ENCODE peak calls at places on chromosomes 11 and 22, in four cellular contexts. I is cardiac fibroblast, X is thoracic aorta, O is H7. K is an unnamed sample.

GRCh38 chr22:41417622-41418390 is 28.8 kb downstream of the TOB2 start:
- DNase-seq in I (peak; percentile 19), X (peak; percentile 85), O (peak; percentile 28), K (no peak)

GRCh38 chr11:95341246-95341645 is 110.2 kb upstream of the SESN3 start:
- DNase-seq in I (no peak), X (no peak), O (no peak), K (peak; percentile 45)

GRCh38 chr22:32880061-32880460 is 78.6 kb downstream of the TIMP3 start:
- DNase-seq in I (peak; percentile 43), X (no peak), O (no peak), K (peak; percentile 39)

GRCh38 chr11:8839957-8840945 is 70.7 kb upstream of the AKIP1 start:
- DNase-seq in I (peak; percentile 49), X (no peak), O (peak; percentile 51), K (no peak)

GRCh38 chr11:77088236-77089003 is 14.2 kb upstream of the OMP start:
- DNase-seq in I (no peak), X (no peak), O (no peak), K (no peak)

GRCh38 chr22:44130076-44130711 is 50.5 kb upstream of the PARVG start:
- DNase-seq in I (no peak), X (no peak), O (no peak), K (no peak)

GRCh38 chr11:114813216-114813615 is 134.9 kb downstream of the NXPE2 start:
- DNase-seq in I (no peak), X (no peak), O (no peak), K (no peak)

GRCh38 chr11:27443746-27444465 is 28.7 kb downstream of the LGR4 start:
- DNase-seq in I (no peak), X (no peak), O (peak; percentile 34), K (no peak)

GRCh38 chr11:72078477-72078876 is 1.9 kb downstream of the NUMA1 start:
- DNase-seq in I (peak; percentile 45), X (no peak), O (no peak), K (no peak)

GRCh38 chr11:31702966-31703365 is 108.2 kb downstream of the PAX6 start:
- DNase-seq in I (peak; percentile 69), X (no peak), O (no peak), K (no peak)

GRCh38 chr11:2913776-2914474 is 15.3 kb downstream of the PHLDA2 start:
- DNase-seq in I (no peak), X (no peak), O (peak; percentile 75), K (no peak)

GRCh38 chr11:68260484-68260883 is 11.3 kb downstream of the C11orf24 start:
- DNase-seq in I (no peak), X (no peak), O (no peak), K (no peak)

GRCh38 chr22:46617250-46618103 is 2.7 kb upstream of the GRAMD4 start:
- DNase-seq in I (no peak), X (no peak), O (no peak), K (no peak)

GRCh38 chr11:120853435-120853834 is 170.5 kb upstream of the TBCEL start:
- DNase-seq in I (no peak), X (no peak), O (no peak), K (no peak)

GRCh38 chr22:24938741-24939341 is 7.7 kb downstream of the LHFPL7 start:
- DNase-seq in I (peak; percentile 66), X (no peak), O (peak; percentile 80), K (no peak)

GRCh38 chr22:43996981-43997265 is 27.2 kb upstream of the PARVB start:
- DNase-seq in I (no peak), X (no peak), O (peak; percentile 88), K (no peak)

GRCh38 chr22:26550498-26551033 is 38.3 kb upstream of the TFIP11 start:
- DNase-seq in I (peak; percentile 64), X (no peak), O (no peak), K (peak; percentile 83)

GRCh38 chr11:18203723-18204122 is 31.1 kb downstream of the MRGPRX4 start:
- DNase-seq in I (peak; percentile 35), X (no peak), O (peak; percentile 84), K (no peak)

GRCh38 chr22:34645375-34645774 is 420.6 kb upstream of the ISX start:
- DNase-seq in I (no peak), X (no peak), O (peak; percentile 22), K (no peak)

GRCh38 chr11:46235777-46236688 is 41.4 kb upstream of the CREB3L1 start:
- DNase-seq in I (peak; percentile 72), X (no peak), O (no peak), K (no peak)

GRCh38 chr11:77619576-77620198 is 17.9 kb downstream of the CLNS1A start:
- DNase-seq in I (peak; percentile 67), X (no peak), O (no peak), K (no peak)

GRCh38 chr11:116267146-116267545 is 505.6 kb downstream of the BUD13 start:
- DNase-seq in I (no peak), X (no peak), O (no peak), K (no peak)

GRCh38 chr11:64036081-64037026 is 623 bp downstream of the FLRT1 start:
- DNase-seq in I (peak; percentile 37), X (no peak), O (peak; percentile 89), K (no peak)

GRCh38 chr22:24207264-24208011 is 26.2 kb downstream of the SUSD2 start:
- DNase-seq in I (peak; percentile 54), X (no peak), O (no peak), K (no peak)

GRCh38 chr22:49824936-49825335 is 2.7 kb downstream of the BRD1 start:
- DNase-seq in I (no peak), X (no peak), O (no peak), K (no peak)

GRCh38 chr11:75233688-75234295 is 6.8 kb upstream of the TPBGL start:
- DNase-seq in I (peak; percentile 74), X (no peak), O (peak; percentile 80), K (no peak)

GRCh38 chr11:12007230-12007593 is 1.2 kb downstream of the DKK3 start:
- DNase-seq in I (no peak), X (no peak), O (peak; percentile 48), K (no peak)

GRCh38 chr11:11620966-11621880 is 582 bp downstream of the GALNT18 start:
- DNase-seq in I (peak; percentile 19), X (no peak), O (peak; percentile 67), K (no peak)

GRCh38 chr22:27045103-27045940 is 387.9 kb downstream of the MIAT start:
- DNase-seq in I (peak; percentile 49), X (no peak), O (no peak), K (peak; percentile 16)

GRCh38 chr11:32671051-32671450 is 87.4 kb downstream of the EIF3M start:
- DNase-seq in I (no peak), X (no peak), O (no peak), K (no peak)

GRCh38 chr11:10309163-10310093 is 4.6 kb downstream of the ADM start:
- DNase-seq in I (peak; percentile 77), X (no peak), O (no peak), K (no peak)

GRCh38 chr22:20526628-20527355 is 19.4 kb downstream of the MED15 start:
- DNase-seq in I (peak; percentile 83), X (no peak), O (no peak), K (peak; percentile 40)

GRCh38 chr22:38167988-38168407 is 13.6 kb downstream of the PLA2G6 start:
- DNase-seq in I (peak; percentile 23), X (no peak), O (no peak), K (no peak)

GRCh38 chr22:24156146-24156914 is 25.0 kb upstream of the SUSD2 start:
- DNase-seq in I (peak; percentile 36), X (no peak), O (peak; percentile 83), K (no peak)

GRCh38 chr11:19772480-19772879 is 59.8 kb downstream of the NAV2 start:
- DNase-seq in I (no peak), X (no peak), O (peak; percentile 86), K (no peak)

GRCh38 chr11:19253149-19253540 is 12.4 kb upstream of the E2F8 start:
- DNase-seq in I (peak; percentile 31), X (no peak), O (no peak), K (no peak)

DNA sequence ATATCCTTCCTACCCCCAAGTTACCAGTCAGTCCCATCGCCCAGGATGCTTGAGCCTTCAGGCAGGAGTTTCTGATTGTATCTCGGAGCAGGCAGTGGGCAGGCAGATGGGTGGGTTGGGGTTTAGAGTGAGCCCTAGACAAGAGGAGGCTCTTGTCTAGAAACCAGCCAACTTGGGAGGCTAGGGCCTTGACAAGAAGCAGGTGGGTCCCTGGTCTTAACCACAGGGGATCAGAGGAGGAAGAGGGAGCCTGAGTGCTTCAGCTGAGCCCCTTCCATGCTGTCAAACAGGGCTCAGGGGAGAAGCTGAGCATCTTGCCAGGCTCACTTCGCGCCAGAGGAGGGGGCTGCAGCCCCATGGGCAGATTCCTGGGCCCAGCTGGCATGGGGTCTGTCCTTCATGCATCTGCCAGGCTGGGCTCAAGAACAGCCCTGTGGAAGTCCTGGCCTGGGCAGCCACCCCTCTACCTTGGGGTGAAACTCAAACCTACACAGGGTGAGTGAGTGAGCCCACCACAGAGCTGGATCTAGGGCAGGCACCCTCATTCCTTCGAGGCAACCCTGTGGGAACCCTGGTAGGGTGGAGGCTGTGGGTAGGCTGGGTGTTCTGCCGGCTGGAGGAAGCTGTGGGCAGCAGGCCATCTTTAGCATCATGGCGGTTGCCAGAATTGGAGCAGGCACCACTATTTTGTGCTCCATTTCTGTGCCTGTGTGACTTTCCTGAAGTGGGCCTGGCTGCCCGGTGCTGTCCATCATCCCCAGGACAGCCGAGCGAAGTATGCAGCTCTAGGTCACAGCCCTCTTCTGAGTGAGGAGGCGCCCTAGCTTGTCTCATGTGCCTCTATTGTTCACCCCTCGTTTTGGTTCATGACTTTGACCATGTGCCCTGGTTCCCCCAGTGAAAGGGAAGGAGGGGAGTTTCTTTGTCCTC is 108.1 kb downstream of the MORC2 start:
- DNase-seq in I (no peak), X (no peak), O (peak; percentile 57), K (no peak)
- H3K4me3 ChIP-seq in I (no peak overlapping the region), X (no peak overlapping the region), O (no peak overlapping the region), K (no peak overlapping the region)

GRCh38 chr11:107856981-107857517 is 1.5 kb downstream of the SLC35F2 start:
- DNase-seq in I (no peak), X (no peak), O (no peak), K (no peak)
- H3K4me3 ChIP-seq in I (no peak overlapping the region), X (no peak overlapping the region), O (peak overlapping the region; percentile 88), K (no peak overlapping the region)

GRCh38 chr22:39315389-39315788 is 4.0 kb downstream of the RPL3 start:
- DNase-seq in I (no peak), X (no peak), O (peak; percentile 2), K (no peak)
- H3K4me3 ChIP-seq in I (peak overlapping the region; percentile 0), X (no peak overlapping the region), O (no peak overlapping the region), K (peak overlapping the region; percentile 91)

GRCh38 chr11:112863304-112863703 is 97.9 kb upstream of the NCAM1 start:
- DNase-seq in I (no peak), X (no peak), O (no peak), K (no peak)
- H3K4me3 ChIP-seq in I (no peak overlapping the region), X (no peak overlapping the region), O (no peak overlapping the region), K (no peak overlapping the region)

DNA sequence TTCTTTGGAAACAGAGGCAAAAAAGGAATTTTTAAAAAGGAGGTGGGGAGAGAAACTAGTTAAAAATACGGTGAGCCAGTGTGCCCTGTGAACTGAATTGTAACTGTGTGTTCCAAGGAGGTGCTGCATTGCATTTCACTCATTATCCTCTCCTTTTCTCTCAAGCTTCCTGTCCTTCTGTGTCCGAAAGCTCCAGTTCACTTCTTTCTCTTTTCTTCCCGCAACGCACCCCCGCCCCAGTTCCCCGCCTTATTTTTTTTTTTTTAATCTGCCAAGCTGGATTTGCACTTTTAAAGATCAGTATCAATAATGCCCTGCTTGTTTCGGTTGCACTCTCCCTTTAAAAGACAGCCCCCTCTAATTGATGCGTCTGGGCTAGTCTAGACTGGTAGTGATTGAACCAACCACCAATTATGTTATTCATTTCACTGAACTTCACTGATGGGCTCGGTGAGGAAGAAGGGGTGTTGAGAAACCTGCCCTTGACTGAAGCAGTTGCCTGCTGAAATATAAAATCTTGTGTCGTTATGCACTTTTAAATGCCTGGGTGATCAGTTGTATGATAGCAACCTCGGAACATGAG is 18.5 kb downstream of the BLID start:
- DNase-seq in I (peak; percentile 62), X (no peak), O (no peak), K (no peak)
- H3K4me3 ChIP-seq in I (peak overlapping the region; percentile 63), X (peak overlapping the region; percentile 91), O (no peak overlapping the region), K (peak overlapping the region; percentile 57)

K was measured in skeletal muscle cell.